ENCODE peak calls at places on chromosomes 11 and 22, in four cellular contexts. O is K562, P is GM12878, U is GM12891. T is an unnamed sample.
A peak's percentile ranks its signal among the peaks of the same experiment; 100 is the strongest.

GRCh38 chr22:44596726-44597125 is 98.7 kb upstream of the RTL6 start:
- DNase-seq in O (no peak), P (no peak), U (no peak), T (no peak)

GRCh38 chr11:10670099-10670498 is 23.5 kb downstream of the IRAG1 start:
- DNase-seq in O (no peak), U (no peak), P (no peak), T (no peak)

GRCh38 chr22:46833228-46833627 is 70.8 kb downstream of the TBC1D22A start:
- DNase-seq in P (no peak), U (no peak), O (no peak), T (no peak)

GRCh38 chr22:49340406-49340805 is 487.3 kb downstream of the BRD1 start:
- DNase-seq in U (no peak), P (no peak), O (no peak), T (no peak)

GRCh38 chr11:8106679-8107078 is 25.7 kb downstream of the TUB start:
- DNase-seq in U (no peak), P (no peak), O (no peak), T (no peak)

GRCh38 chr22:25492950-25493790 is 71.3 kb upstream of the GRK3 start:
- DNase-seq in O (no peak), P (no peak), U (no peak), T (no peak)

GRCh38 chr11:2583605-2583958 is 116.2 kb downstream of the KCNQ1OT1 start:
- DNase-seq in U (no peak), O (no peak), P (no peak), T (no peak)

GRCh38 chr11:10784229-10785145 is 24.2 kb downstream of the EIF4G2 start:
- DNase-seq in P (no peak), O (no peak), U (no peak), T (no peak)

GRCh38 chr11:125481531-125481930 is 14.5 kb downstream of the FEZ1 start:
- DNase-seq in U (no peak), O (no peak), P (no peak), T (no peak)

GRCh38 chr22:42321908-42322561 is 51.6 kb upstream of the TCF20 start:
- DNase-seq in P (no peak), O (no peak), U (no peak), T (no peak)

GRCh38 chr11:60316317-60316716 is 10.7 kb upstream of the MS4A6E start:
- DNase-seq in P (no peak), U (no peak), O (no peak), T (no peak)

GRCh38 chr22:39958916-39959639 is 1.1 kb upstream of the TMA7B start:
- DNase-seq in O (peak; percentile 27), U (no peak), P (no peak), T (no peak)

GRCh38 chr22:36236338-36237319 is 2.7 kb downstream of the APOL2 start:
- DNase-seq in P (no peak), O (no peak), U (no peak), T (no peak)

GRCh38 chr11:119892311-119892808 is 163.4 kb upstream of the NECTIN1 start:
- DNase-seq in U (no peak), O (no peak), P (no peak), T (no peak)

GRCh38 chr11:5737091-5737490 is 843 bp downstream of the OR56B1 start:
- DNase-seq in O (no peak), U (no peak), P (no peak), T (no peak)

GRCh38 chr11:76214968-76215548 is 8.8 kb upstream of the WNT11 start:
- DNase-seq in P (no peak), O (peak; percentile 20), U (no peak), T (peak; percentile 43)

GRCh38 chr11:8988329-8989234 is 15.2 kb downstream of the NRIP3 start:
- DNase-seq in U (no peak), O (peak; percentile 81), P (no peak), T (no peak)

GRCh38 chr22:41642711-41643110 is 21.6 kb downstream of the XRCC6 start:
- DNase-seq in O (no peak), U (no peak), P (no peak), T (no peak)

GRCh38 chr11:114794048-114794684 is 115.8 kb downstream of the NXPE2 start:
- DNase-seq in P (no peak), U (no peak), O (no peak), T (no peak)

GRCh38 chr11:12657336-12657735 is 16.9 kb upstream of the TEAD1 start:
- DNase-seq in P (no peak), U (no peak), O (no peak), T (no peak)

GRCh38 chr11:59102259-59102765 is 4.7 kb upstream of the FAM111B start:
- DNase-seq in U (peak; percentile 50), P (peak; percentile 74), O (peak; percentile 29), T (no peak)

GRCh38 chr11:39247570-39248137 is 2211.8 kb downstream of the LRRC4C start:
- DNase-seq in P (no peak), U (no peak), O (no peak), T (no peak)

GRCh38 chr11:129728571-129728970 is 87.1 kb upstream of the TMEM45B start:
- DNase-seq in O (no peak), U (no peak), P (no peak), T (no peak)

GRCh38 chr22:32020117-32020516 is 22.9 kb upstream of the SLC5A1 start:
- DNase-seq in U (no peak), O (no peak), P (no peak), T (no peak)

GRCh38 chr11:9726313-9727022 is 62.6 kb downstream of the SWAP70 start:
- DNase-seq in U (no peak), P (no peak), O (no peak), T (no peak)

GRCh38 chr22:47626428-47627390 is 864.3 kb downstream of the TBC1D22A start:
- DNase-seq in P (no peak), U (no peak), O (peak; percentile 19), T (no peak)

GRCh38 chr11:127649071-127649470 is 648.5 kb upstream of the KIRREL3 start:
- DNase-seq in O (no peak), P (no peak), U (no peak), T (no peak)

GRCh38 chr22:22787805-22788459 is 99.7 kb upstream of the IGLL5 start:
- DNase-seq in P (no peak), U (peak; percentile 63), O (peak; percentile 100), T (peak; percentile 30)

GRCh38 chr11:57100638-57101312 is 81.0 kb upstream of the LRRC55 start:
- DNase-seq in U (no peak), P (no peak), O (no peak), T (no peak)
- TF ChIP-seq SPI1 in U (no peak), P (no peak), O (no peak), T (no peak)

GRCh38 chr11:65500262-65501004 is 1.6 kb downstream of the MALAT1 start:
- DNase-seq in O (peak; percentile 9), P (no peak), U (no peak), T (no peak)
- TF ChIP-seq SPI1 in O (no peak), P (no peak), U (no peak), T (no peak)

DNA sequence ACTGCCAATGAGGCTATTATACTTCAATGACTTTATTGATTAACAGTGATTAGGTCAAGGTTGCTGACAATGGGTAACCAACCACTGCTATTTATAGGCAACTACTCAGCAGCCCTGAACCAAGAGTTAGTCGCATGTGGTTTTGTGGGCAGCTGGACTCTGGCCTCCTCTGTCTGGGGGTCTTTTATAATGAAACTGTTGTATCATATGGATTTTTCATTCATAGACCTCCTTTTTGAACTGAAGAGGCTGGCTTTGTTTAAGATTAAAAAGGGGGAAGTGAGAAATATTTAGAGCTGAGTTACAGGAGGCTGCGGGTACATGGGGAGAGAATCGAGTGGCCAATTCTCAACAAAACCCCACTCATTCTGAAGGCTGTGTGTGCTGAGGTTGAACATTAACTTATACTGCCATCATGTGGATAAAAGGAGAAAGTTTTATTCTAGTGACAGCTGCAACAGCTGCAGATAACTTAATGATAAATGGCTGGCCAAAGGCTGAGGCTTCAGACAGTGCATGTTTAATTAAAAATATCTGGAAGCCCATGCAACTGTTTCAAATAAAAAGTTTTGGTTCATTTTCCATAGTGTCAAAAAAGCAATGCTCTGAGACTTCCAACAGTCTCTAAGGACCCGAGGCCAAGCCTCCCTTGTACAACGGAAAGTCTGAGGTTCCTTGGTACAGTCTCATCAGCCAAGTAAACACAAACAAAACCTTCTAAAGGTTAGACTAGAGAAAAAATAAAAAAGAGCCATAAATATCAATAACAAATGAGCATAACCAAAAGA is 682.6 kb downstream of the KCNA4 start:
- DNase-seq in P (peak; percentile 31), U (no peak), O (no peak), T (no peak)
- TF ChIP-seq SPI1 in P (peak; percentile 80), U (peak; percentile 73), O (no peak), T (no peak)

GRCh38 chr22:50529416-50530279 is at the start of gene TYMP:
- DNase-seq in P (no peak), O (no peak), U (peak; percentile 65), T (peak; percentile 70)
- TF ChIP-seq SPI1 in P (no peak), O (no peak), U (no peak), T (no peak)

GRCh38 chr11:84241374-84242131 is 955.4 kb upstream of the CCDC90B start:
- DNase-seq in U (no peak), O (no peak), P (no peak), T (no peak)
- TF ChIP-seq SPI1 in U (no peak), O (no peak), P (no peak), T (no peak)

GRCh38 chr11:116226731-116227130 is 546.1 kb downstream of the BUD13 start:
- DNase-seq in U (no peak), P (no peak), O (no peak), T (no peak)

GRCh38 chr11:116224889-116225200 is 547.9 kb downstream of the BUD13 start:
- DNase-seq in U (no peak), P (no peak), O (no peak), T (no peak)

GRCh38 chr11:116225784-116226410 is 546.9 kb downstream of the BUD13 start:
- DNase-seq in P (no peak), U (no peak), O (no peak), T (no peak)

GRCh38 chr11:116225236-116225635 is 547.6 kb downstream of the BUD13 start:
- DNase-seq in P (no peak), O (no peak), U (no peak), T (no peak)

DNA sequence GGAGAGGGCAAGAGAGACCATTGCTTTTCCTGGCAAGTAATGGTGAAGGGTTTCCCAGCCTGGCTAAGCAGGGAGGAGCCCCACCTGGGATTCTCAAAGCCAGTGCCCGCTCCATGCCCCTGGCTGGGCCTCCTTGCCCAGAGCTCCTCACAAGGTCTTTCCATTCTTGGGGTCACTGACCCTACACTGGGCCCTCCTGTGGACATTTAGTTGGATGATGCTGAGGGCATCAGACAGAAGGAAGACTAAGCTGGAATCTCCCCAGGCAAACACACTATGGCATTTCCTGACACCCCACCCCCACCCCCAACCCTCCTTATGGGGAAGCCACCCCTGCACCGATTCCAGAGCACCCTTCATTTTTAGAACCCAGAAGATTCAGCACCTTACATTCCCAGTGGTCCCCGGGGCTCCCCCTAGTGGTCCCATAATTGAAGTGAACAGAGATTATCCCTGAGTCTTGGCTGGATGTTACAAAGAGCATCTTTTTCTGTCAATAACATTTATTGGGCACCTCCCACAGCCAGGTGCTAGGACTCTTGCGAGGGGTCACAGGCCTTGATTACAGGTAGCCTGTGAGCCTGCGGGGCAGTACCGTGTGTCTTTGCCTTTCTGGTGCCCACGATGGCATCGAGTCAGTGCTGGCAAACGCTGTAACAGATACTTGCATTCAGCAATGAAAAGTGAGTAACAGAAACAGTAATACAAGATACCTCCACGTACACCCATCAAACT is 548.5 kb downstream of the BUD13 start:
- DNase-seq in P (no peak), U (peak; percentile 41), O (peak; percentile 61), T (no peak)
- TF ChIP-seq SPI1 in P (no peak), U (no peak), O (no peak), T (no peak)